ENCODE peak calls at places on chromosomes 12 and 14, in six cellular contexts. P is upper lobe of left lung, Z is astrocyte of the spinal cord, X is heart left ventricle, N is nephron progenitor cell, L is stomach. S is an unnamed sample.

GRCh38 chr12:87280893-87281292 is 748.3 kb downstream of the C12orf50 start:
- DNase-seq in N (no peak), Z (no peak), L (no peak), X (no peak), P (no peak), S (no peak)

GRCh38 chr12:107200394-107200793 is 107.0 kb upstream of the CRY1 start:
- DNase-seq in L (no peak), X (no peak), Z (peak), P (no peak), N (no peak), S (no peak)

GRCh38 chr14:100691395-100692025 is 35.2 kb upstream of the DLK1 start:
- DNase-seq in P (peak), Z (no peak), L (no peak), N (no peak), X (no peak), S (no peak)

GRCh38 chr14:69101331-69101826 is 51.5 kb downstream of the DCAF5 start:
- DNase-seq in X (no peak), Z (peak), P (no peak), N (no peak), L (no peak), S (no peak)

GRCh38 chr12:70659077-70659606 is 21.9 kb upstream of the PTPRB start:
- DNase-seq in P (no peak), Z (no peak), N (no peak), X (no peak), L (no peak), S (no peak)

GRCh38 chr14:53964249-53964648 is 7.6 kb upstream of the BMP4 start:
- DNase-seq in Z (peak), P (no peak), X (no peak), L (no peak), N (no peak), S (no peak)

GRCh38 chr14:54893151-54893760 is 9.4 kb downstream of the GCH1 start:
- DNase-seq in N (peak), P (no peak), X (no peak), L (no peak), Z (peak), S (no peak)

GRCh38 chr12:114835031-114835430 is 151.1 kb upstream of the TBX3 start:
- DNase-seq in P (no peak), X (no peak), Z (peak), N (no peak), L (no peak), S (no peak)

GRCh38 chr12:3035815-3036702 is 41.1 kb upstream of the TSPAN9 start:
- DNase-seq in Z (peak), L (no peak), N (no peak), P (no peak), X (peak), S (no peak)

GRCh38 chr12:92558806-92559205 is 144.0 kb upstream of the PLEKHG7 start:
- DNase-seq in P (no peak), X (no peak), N (no peak), Z (no peak), L (no peak), S (no peak)

GRCh38 chr14:91244501-91244901 is at the start of gene GPR68:
- DNase-seq in P (peak), L (peak), N (peak), X (peak), Z (peak), S (no peak)

GRCh38 chr12:25328082-25328712 is 77.5 kb upstream of the KRAS start:
- DNase-seq in Z (peak), P (no peak), N (no peak), X (no peak), L (no peak), S (no peak)

GRCh38 chr12:30978639-30979038 is 52.1 kb downstream of the TSPAN11 start:
- DNase-seq in P (no peak), Z (no peak), X (peak), L (no peak), N (no peak), S (no peak)
- TF ChIP-seq CTCF in P (no peak), Z (no peak), X (no peak), L (no peak), N (no peak), S (no peak)

GRCh38 chr12:78239566-78239965 is 408.9 kb downstream of the NAV3 start:
- DNase-seq in N (no peak), P (no peak), L (no peak), X (no peak), Z (no peak), S (no peak)
- TF ChIP-seq CTCF in N (no peak), P (no peak), L (no peak), X (no peak), Z (no peak), S (no peak)

GRCh38 chr12:127711108-127711507 is 555.9 kb upstream of the TMEM132C start:
- DNase-seq in X (no peak), Z (no peak), L (no peak), P (no peak), N (no peak), S (no peak)
- TF ChIP-seq CTCF in X (no peak), Z (peak), L (no peak), P (no peak), N (peak), S (no peak)

GRCh38 chr14:106605548-106606448 is 1079.4 kb downstream of the TMEM121 start:
- DNase-seq in N (no peak), L (peak), Z (no peak), P (peak), X (no peak), S (peak)
- TF ChIP-seq CTCF in N (no peak), L (no peak), Z (no peak), P (peak), X (no peak), S (peak)

GRCh38 chr14:32075636-32076277 is 1.3 kb upstream of the ARHGAP5 start:
- DNase-seq in P (peak), L (no peak), N (no peak), X (peak), Z (no peak), S (no peak)
- TF ChIP-seq CTCF in P (no peak), L (no peak), N (no peak), X (no peak), Z (no peak), S (no peak)

GRCh38 chr14:52277552-52277951 is 10.1 kb downstream of the PTGDR start:
- DNase-seq in P (no peak), L (no peak), Z (no peak), X (no peak), N (no peak), S (no peak)

GRCh38 chr14:52283099-52283498 is 15.6 kb downstream of the PTGDR start:
- DNase-seq in P (no peak), X (no peak), L (no peak), Z (no peak), N (no peak), S (no peak)

GRCh38 chr14:52275372-52275771 is 7.9 kb downstream of the PTGDR start:
- DNase-seq in N (no peak), X (no peak), Z (no peak), L (no peak), P (no peak), S (no peak)

GRCh38 chr14:52279405-52279804 is 11.9 kb downstream of the PTGDR start:
- DNase-seq in X (no peak), P (no peak), Z (peak), N (no peak), L (no peak), S (no peak)
- TF ChIP-seq CTCF in X (no peak), P (no peak), Z (no peak), N (no peak), L (no peak), S (no peak)

GRCh38 chr14:61253064-61253753 is 27.9 kb downstream of the TMEM30B start:
- DNase-seq in N (no peak), L (no peak), Z (no peak), X (no peak), P (no peak), S (no peak)

GRCh38 chr14:61256826-61257468 is 24.2 kb downstream of the TMEM30B start:
- DNase-seq in N (peak), Z (peak), P (no peak), X (no peak), L (no peak), S (no peak)

GRCh38 chr14:61255968-61256367 is 25.2 kb downstream of the TMEM30B start:
- DNase-seq in L (no peak), N (no peak), Z (no peak), P (no peak), X (no peak), S (no peak)

GRCh38 chr14:61252354-61253063 is 28.6 kb downstream of the TMEM30B start:
- DNase-seq in N (peak), X (peak), P (no peak), L (peak), Z (peak), S (peak)

GRCh38 chr14:61254803-61255526 is 26.2 kb downstream of the TMEM30B start:
- DNase-seq in Z (no peak), N (peak), P (no peak), X (no peak), L (no peak), S (no peak)
- TF ChIP-seq CTCF in Z (no peak), N (no peak), P (no peak), X (no peak), L (no peak), S (no peak)

S was measured in natural killer cell.